ENCODE peak calls at places on chromosomes 1 and 21, in five cellular contexts. J is hypothalamus, L is astrocyte of the spinal cord, C is amniotic stem cell, E is transverse colon. M is an unnamed sample.

GRCh38 chr1:14740466-14740865 is 142.0 kb downstream of the KAZN start:
- DNase-seq in J (no peak), L (no peak), C (no peak), E (no peak), M (no peak)

GRCh38 chr1:46690931-46691411 is 19.3 kb downstream of the TEX38 start:
- DNase-seq in J (no peak), L (no peak), C (no peak), E (no peak), M (no peak)

GRCh38 chr1:222040163-222040900 is 298.4 kb upstream of the DUSP10 start:
- DNase-seq in J (no peak), L (no peak), C (no peak), E (no peak), M (peak)

GRCh38 chr1:226881515-226882185 is 11.2 kb downstream of the PSEN2 start:
- DNase-seq in J (no peak), L (no peak), C (no peak), E (no peak), M (no peak)

GRCh38 chr1:41674501-41674900 is 190.0 kb upstream of the EDN2 start:
- DNase-seq in J (no peak), L (no peak), C (no peak), E (no peak), M (no peak)

GRCh38 chr1:3491291-3492246 is 37.1 kb downstream of the ARHGEF16 start:
- DNase-seq in J (peak), L (peak), C (no peak), E (peak), M (peak)

GRCh38 chr1:174682419-174683008 is 234.8 kb downstream of the GPR52 start:
- DNase-seq in J (no peak), L (peak), C (peak), E (no peak), M (peak)

GRCh38 chr1:81420760-81421159 is 380.0 kb upstream of the ADGRL2 start:
- DNase-seq in J (no peak), L (peak), C (no peak), E (no peak), M (no peak)

GRCh38 chr1:221118176-221118937 is 239.1 kb downstream of the HLX start:
- DNase-seq in J (no peak), L (no peak), C (no peak), E (no peak), M (peak)

GRCh38 chr1:169794530-169795416 is at the start of gene METTL18:
- DNase-seq in J (peak), L (peak), C (peak), E (peak), M (peak)

GRCh38 chr1:224499204-224499603 is 64.6 kb upstream of the WDR26 start:
- DNase-seq in J (no peak), L (no peak), C (no peak), E (no peak), M (no peak)

GRCh38 chr1:85692730-85693314 is 15.4 kb downstream of the ZNHIT6 start:
- DNase-seq in J (no peak), L (peak), C (peak), E (no peak), M (peak)

GRCh38 chr1:54800899-54801759 is at the start of gene TTC22:
- DNase-seq in J (no peak), L (no peak), C (no peak), E (peak), M (no peak)

GRCh38 chr21:45421846-45422775 is 17.1 kb downstream of the COL18A1 start:
- DNase-seq in J (no peak), L (no peak), C (no peak), E (no peak), M (no peak)

GRCh38 chr21:17128132-17128531 is 384.7 kb upstream of the CXADR start:
- DNase-seq in J (no peak), L (no peak), C (no peak), E (no peak), M (no peak)

GRCh38 chr1:186566140-186566850 is 105.4 kb upstream of the PDC start:
- DNase-seq in J (no peak), L (peak), C (no peak), E (no peak), M (no peak)

GRCh38 chr1:69513621-69514020 is 54.1 kb upstream of the LRRC7 start:
- DNase-seq in J (no peak), L (peak), C (no peak), E (no peak), M (no peak)

GRCh38 chr1:239125027-239125426 is 261.3 kb upstream of the CHRM3 start:
- DNase-seq in J (no peak), L (no peak), C (no peak), E (no peak), M (peak)

GRCh38 chr1:205270271-205270670 is 42.5 kb downstream of the TMCC2 start:
- DNase-seq in J (no peak), L (no peak), C (no peak), E (no peak), M (no peak)

GRCh38 chr1:234388094-234388493 is 14.8 kb downstream of the COA6 start:
- DNase-seq in J (no peak), L (no peak), C (no peak), E (no peak), M (no peak)

GRCh38 chr1:9128520-9129371 is at the start of gene GPR157:
- DNase-seq in J (peak), L (peak), C (peak), E (peak), M (peak)

GRCh38 chr1:44788120-44788860 is at the start of gene BEST4:
- DNase-seq in J (no peak), L (no peak), C (no peak), E (no peak), M (no peak)

GRCh38 chr21:38477241-38477640 is 21.0 kb downstream of the ERG start:
- DNase-seq in J (no peak), L (no peak), C (no peak), E (no peak), M (peak)

GRCh38 chr1:158055854-158056253 is 62.4 kb downstream of the KIRREL1 start:
- DNase-seq in J (no peak), L (no peak), C (no peak), E (no peak), M (no peak)

GRCh38 chr1:10556430-10557005 is 81.8 kb downstream of the PEX14 start:
- DNase-seq in J (no peak), L (no peak), C (no peak), E (no peak), M (no peak)

GRCh38 chr1:155092131-155092530 is 13.5 kb downstream of the EFNA3 start:
- DNase-seq in J (no peak), L (no peak), C (no peak), E (no peak), M (no peak)

GRCh38 chr1:229130028-229130668 is 140.8 kb upstream of the RAB4A start:
- DNase-seq in J (no peak), L (no peak), C (no peak), E (peak), M (no peak)

GRCh38 chr1:206103979-206104378 is 13.2 kb downstream of the AVPR1B start:
- DNase-seq in J (no peak), L (no peak), C (no peak), E (no peak), M (no peak)

GRCh38 chr1:86472767-86473166 is 4.0 kb downstream of the CLCA1 start:
- DNase-seq in J (no peak), L (no peak), C (no peak), E (no peak), M (no peak)

GRCh38 chr21:33844104-33844889 is 71.3 kb downstream of the ATP5PO start:
- DNase-seq in J (no peak), L (peak), C (no peak), E (no peak), M (peak)

GRCh38 chr1:114118351-114118990 is 35.2 kb downstream of the SYT6 start:
- DNase-seq in J (no peak), L (no peak), C (no peak), E (no peak), M (no peak)

GRCh38 chr1:52877554-52877953 is 35.0 kb downstream of the ZYG11A start:
- DNase-seq in J (no peak), L (no peak), C (no peak), E (no peak), M (no peak)

GRCh38 chr1:43861985-43862735 is 71.4 kb upstream of the ARTN start:
- DNase-seq in J (no peak), L (no peak), C (no peak), E (no peak), M (peak)

GRCh38 chr1:17250601-17251000 is 1.7 kb downstream of the PADI3 start:
- DNase-seq in J (no peak), L (no peak), C (no peak), E (peak), M (peak)

GRCh38 chr1:94954292-94955220 is 27.6 kb upstream of the CNN3 start:
- DNase-seq in J (no peak), L (no peak), C (no peak), E (no peak), M (no peak)

GRCh38 chr1:244296447-244296846 is 155.3 kb downstream of the ADSS2 start:
- DNase-seq in J (no peak), L (no peak), C (no peak), E (no peak), M (no peak)

GRCh38 chr1:70966018-70966638 is 81.5 kb downstream of the PTGER3 start:
- DNase-seq in J (no peak), L (peak), C (no peak), E (no peak), M (peak)

GRCh38 chr1:52684545-52684944 is 13.6 kb downstream of the COA7 start:
- DNase-seq in J (no peak), L (no peak), C (no peak), E (no peak), M (no peak)

GRCh38 chr21:45256021-45256911 is 31.4 kb downstream of the POFUT2 start:
- DNase-seq in J (no peak), L (no peak), C (no peak), E (no peak), M (no peak)

GRCh38 chr1:93579891-93580290 is 101.7 kb downstream of the BCAR3 start:
- DNase-seq in J (peak), L (peak), C (peak), E (peak), M (peak)

M was measured in myocyte.